ENCODE peak calls at places on chromosome 14, in eight cellular contexts. P is neural crest cell; A is globus pallidus; I is foreskin fibroblast; L is tibial artery; F is H54; D is activated naive CD4-positive, alpha-beta T cell treated with anti-CD3 and anti-CD28 coated beads, Interleukin-2, amount 10 ng/mL, durations not matched to agents 7 days and 5 days; C is CD4-positive, alpha-beta memory T cell. E is an unnamed sample.
A peak's percentile ranks its signal among the peaks of the same experiment; 100 is the strongest.

GRCh38 chr14:38042356-38042755 is 165.3 kb upstream of the SSTR1 start:
- DNase-seq in P (no peak), A (no peak), I (peak; percentile 77), L (no peak), F (peak; percentile 12), D (no peak), C (no peak), E (no peak)

GRCh38 chr14:38125484-38125912 is 82.2 kb upstream of the SSTR1 start:
- DNase-seq in P (no peak), A (no peak), I (no peak), L (no peak), F (no peak), D (no peak), C (no peak), E (no peak)

GRCh38 chr14:90499121-90499520 is 102.3 kb downstream of the CALM1 start:
- DNase-seq in P (no peak), A (no peak), I (no peak), L (no peak), F (no peak), D (no peak), C (no peak), E (no peak)

GRCh38 chr14:97120204-97121120 is 323.3 kb downstream of the VRK1 start:
- DNase-seq in P (no peak), A (no peak), I (no peak), L (no peak), F (no peak), D (peak; percentile 52), C (peak; percentile 78), E (no peak)

GRCh38 chr14:74616507-74616906 is 4.5 kb upstream of the LTBP2 start:
- DNase-seq in P (no peak), A (no peak), I (peak; percentile 96), L (peak; percentile 70), F (peak; percentile 52), D (no peak), C (no peak), E (no peak)

GRCh38 chr14:81208489-81208888 is 12.3 kb downstream of the GTF2A1 start:
- DNase-seq in P (no peak), A (no peak), I (peak; percentile 5), L (peak; percentile 42), F (no peak), D (no peak), C (no peak), E (no peak)

GRCh38 chr14:100804558-100805309 is 21.2 kb upstream of the MEG3 start:
- DNase-seq in P (no peak), A (no peak), I (no peak), L (no peak), F (no peak), D (no peak), C (no peak), E (no peak)

GRCh38 chr14:96584199-96584906 is 82.2 kb downstream of the PAPOLA start:
- DNase-seq in P (peak; percentile 66), A (no peak), I (peak; percentile 25), L (no peak), F (no peak), D (peak; percentile 50), C (no peak), E (peak; percentile 67)

GRCh38 chr14:102601378-102601925 is 9.0 kb downstream of the RCOR1 start:
- DNase-seq in P (no peak), A (no peak), I (no peak), L (no peak), F (no peak), D (no peak), C (no peak), E (no peak)

GRCh38 chr14:76050797-76051392 is 65.3 kb downstream of the IFT43 start:
- DNase-seq in P (peak; percentile 80), A (peak; percentile 68), I (peak; percentile 84), L (peak; percentile 43), F (peak; percentile 41), D (peak; percentile 71), C (no peak), E (peak; percentile 57)

GRCh38 chr14:80356413-80356812 is 145.1 kb upstream of the DIO2 start:
- DNase-seq in P (no peak), A (no peak), I (peak; percentile 56), L (no peak), F (no peak), D (no peak), C (no peak), E (no peak)

GRCh38 chr14:94673781-94674231 is 61.6 kb downstream of the SERPINA3 start:
- DNase-seq in P (no peak), A (no peak), I (no peak), L (no peak), F (no peak), D (no peak), C (no peak), E (no peak)

GRCh38 chr14:82855912-82856381 is 1322.3 kb upstream of the SEL1L start:
- DNase-seq in P (no peak), A (peak; percentile 58), I (peak; percentile 53), L (no peak), F (no peak), D (no peak), C (no peak), E (no peak)

GRCh38 chr14:84591827-84592540 is 938.0 kb upstream of the FLRT2 start:
- DNase-seq in P (no peak), A (no peak), I (no peak), L (no peak), F (no peak), D (no peak), C (no peak), E (no peak)

GRCh38 chr14:103884854-103885253 is 37.5 kb upstream of the PPP1R13B start:
- DNase-seq in P (no peak), A (no peak), I (no peak), L (no peak), F (no peak), D (no peak), C (no peak), E (no peak)

GRCh38 chr14:61581955-61582615 is 113.2 kb upstream of the HIF1A start:
- DNase-seq in P (no peak), A (no peak), I (no peak), L (no peak), F (no peak), D (no peak), C (no peak), E (no peak)

GRCh38 chr14:100569734-100570251 is 17.4 kb downstream of the BEGAIN start:
- DNase-seq in P (no peak), A (no peak), I (no peak), L (no peak), F (no peak), D (no peak), C (no peak), E (no peak)

GRCh38 chr14:31911160-31911559 is 165.9 kb upstream of the ARHGAP5 start:
- DNase-seq in P (no peak), A (no peak), I (no peak), L (no peak), F (no peak), D (no peak), C (no peak), E (no peak)

GRCh38 chr14:91059576-91060471 is 617 bp downstream of the RPS6KA5 start:
- DNase-seq in P (peak; percentile 21), A (peak; percentile 22), I (peak; percentile 65), L (peak; percentile 28), F (peak; percentile 34), D (peak; percentile 79), C (peak; percentile 79), E (peak; percentile 40)

GRCh38 chr14:24483604-24484252 is 24.3 kb downstream of the CMA1 start:
- DNase-seq in P (no peak), A (no peak), I (peak; percentile 28), L (no peak), F (no peak), D (peak; percentile 35), C (peak; percentile 27), E (no peak)

GRCh38 chr14:71193663-71194062 is 286.4 kb downstream of the PCNX1 start:
- DNase-seq in P (no peak), A (no peak), I (no peak), L (no peak), F (no peak), D (no peak), C (no peak), E (no peak)

GRCh38 chr14:94738786-94739185 is 31.1 kb downstream of the GSC start:
- DNase-seq in P (no peak), A (no peak), I (no peak), L (no peak), F (no peak), D (no peak), C (no peak), E (no peak)

GRCh38 chr14:78758333-78758732 is 588.2 kb downstream of the NRXN3 start:
- DNase-seq in P (peak; percentile 40), A (peak; percentile 71), I (peak; percentile 1), L (no peak), F (no peak), D (no peak), C (no peak), E (no peak)

GRCh38 chr14:20622816-20623291 is 18.6 kb downstream of the OR6S1 start:
- DNase-seq in P (no peak), A (no peak), I (no peak), L (no peak), F (no peak), D (no peak), C (no peak), E (no peak)